ENCODE peak calls at places on chromosomes 13 and 19, in six cellular contexts. Q, K, G, X, J and L are unnamed samples.

GRCh38 chr19:55672418-55672817 is 2.6 kb upstream of the EPN1 start:
- DNase-seq in Q (no peak), K (peak), G (no peak), X (no peak), J (no peak), L (no peak)

GRCh38 chr19:7657047-7657779 is 11.6 kb upstream of the RETN start:
- DNase-seq in Q (no peak), K (no peak), G (no peak), X (no peak), J (no peak), L (no peak)

GRCh38 chr19:54123682-54124081 is 8.1 kb downstream of the PRPF31 start:
- DNase-seq in Q (no peak), K (no peak), G (no peak), X (no peak), J (no peak), L (no peak)

GRCh38 chr13:97136418-97136817 is 85.7 kb upstream of the MBNL2 start:
- DNase-seq in Q (no peak), K (no peak), G (no peak), X (no peak), J (no peak), L (no peak)

GRCh38 chr19:21698215-21698614 is 69.2 kb downstream of the ZNF100 start:
- DNase-seq in Q (no peak), K (peak), G (no peak), X (peak), J (peak), L (peak)

GRCh38 chr13:34257980-34258379 is 440.0 kb downstream of the RFC3 start:
- DNase-seq in Q (no peak), K (no peak), G (no peak), X (no peak), J (no peak), L (no peak)

GRCh38 chr19:54674021-54674617 is 11.3 kb downstream of the LILRB4 start:
- DNase-seq in Q (no peak), K (peak), G (no peak), X (peak), J (no peak), L (peak)

GRCh38 chr13:44165895-44166496 is 207.6 kb upstream of the SERP2 start:
- DNase-seq in Q (no peak), K (no peak), G (no peak), X (no peak), J (no peak), L (no peak)

GRCh38 chr19:31347356-31347755 is 1.9 kb downstream of the TSHZ3 start:
- DNase-seq in Q (no peak), K (no peak), G (no peak), X (no peak), J (no peak), L (no peak)

GRCh38 chr19:55319786-55320185 is 5.4 kb downstream of the TMEM150B start:
- DNase-seq in Q (no peak), K (peak), G (peak), X (no peak), J (no peak), L (no peak)

GRCh38 chr13:65631078-65631477 is 1599.1 kb downstream of the PCDH9 start:
- DNase-seq in Q (no peak), K (no peak), G (no peak), X (no peak), J (no peak), L (no peak)

GRCh38 chr13:70505809-70506208 is 397.6 kb upstream of the KLHL1 start:
- DNase-seq in Q (no peak), K (no peak), G (no peak), X (no peak), J (no peak), L (no peak)

GRCh38 chr13:74931698-74932433 is 550.1 kb downstream of the TBC1D4 start:
- DNase-seq in Q (no peak), K (no peak), G (no peak), X (no peak), J (no peak), L (no peak)

GRCh38 chr19:39846678-39847486 is 703 bp upstream of the FBL start:
- DNase-seq in Q (no peak), K (peak), G (no peak), X (no peak), J (no peak), L (peak)

GRCh38 chr13:97975851-97976550 is 22.5 kb downstream of the IPO5 start:
- DNase-seq in Q (peak), K (peak), G (peak), X (peak), J (peak), L (peak)

GRCh38 chr19:13985771-13986347 is 20.3 kb downstream of the RFX1 start:
- DNase-seq in Q (no peak), K (no peak), G (no peak), X (no peak), J (no peak), L (no peak)

GRCh38 chr19:15328312-15328711 is 4.0 kb downstream of the BRD4 start:
- DNase-seq in Q (no peak), K (no peak), G (no peak), X (no peak), J (no peak), L (no peak)

GRCh38 chr19:15324791-15325519 is 7.4 kb downstream of the BRD4 start:
- DNase-seq in Q (peak), K (no peak), G (no peak), X (no peak), J (no peak), L (peak)

GRCh38 chr19:15332311-15332996 is at the start of gene BRD4:
- DNase-seq in Q (peak), K (peak), G (peak), X (no peak), J (peak), L (peak)

GRCh38 chr19:15331419-15332310 is 674 bp downstream of the BRD4 start:
- DNase-seq in Q (peak), K (peak), G (peak), X (no peak), J (peak), L (peak)

DNA sequence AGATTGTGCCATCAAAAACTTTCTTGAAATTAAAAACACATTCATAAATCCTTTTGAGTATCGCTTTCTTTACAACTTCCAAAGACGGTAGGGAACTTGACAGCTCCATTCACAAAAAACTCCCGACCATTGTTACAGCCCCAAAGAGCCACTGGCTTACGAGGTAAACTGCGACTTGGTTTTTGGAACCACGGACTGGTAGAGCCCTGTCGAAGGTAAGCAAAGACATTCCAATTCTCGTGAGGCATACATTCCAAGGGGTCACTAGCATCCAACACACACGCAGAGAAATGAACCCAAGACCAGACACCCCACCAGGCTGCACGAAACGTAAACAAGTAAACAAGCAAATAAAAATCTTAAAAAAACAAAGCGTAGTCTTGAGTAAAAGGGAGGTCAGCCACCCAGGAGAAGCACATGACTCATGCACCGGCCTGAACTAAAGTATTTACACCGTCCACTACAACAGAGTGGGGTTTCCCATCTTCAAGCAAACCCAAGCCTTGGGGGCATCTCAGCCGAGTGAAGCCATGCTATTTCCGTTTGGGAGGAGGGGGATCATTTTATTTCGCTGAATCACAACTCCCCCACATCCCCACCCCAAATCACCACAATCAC is 1.4 kb downstream of the BRD4 start:
- DNase-seq in Q (peak), K (peak), G (no peak), X (no peak), J (no peak), L (peak)
- TF ChIP-seq POLR2A in Q (peak), K (no peak), G (no peak), X (no peak), J (no peak), L (no peak)

GRCh38 chr13:103199380-103200088 is 133.3 kb upstream of the SLC10A2 start:
- DNase-seq in Q (no peak), K (no peak), G (no peak), X (no peak), J (no peak), L (no peak)
- TF ChIP-seq POLR2A in Q (no peak), K (no peak), G (no peak), X (no peak), J (no peak), L (no peak)

GRCh38 chr19:46716672-46717033 is 261 bp downstream of the PRKD2 start:
- DNase-seq in Q (no peak), K (peak), G (no peak), X (no peak), J (no peak), L (no peak)

GRCh38 chr19:46718934-46719551 is 2.1 kb upstream of the PRKD2 start:
- DNase-seq in Q (no peak), K (no peak), G (peak), X (no peak), J (no peak), L (no peak)

GRCh38 chr19:46718157-46718933 is 1.4 kb upstream of the PRKD2 start:
- DNase-seq in Q (no peak), K (peak), G (peak), X (no peak), J (no peak), L (peak)

GRCh38 chr19:46717034-46717715 is at the start of gene PRKD2:
- DNase-seq in Q (peak), K (peak), G (peak), X (peak), J (peak), L (peak)

DNA sequence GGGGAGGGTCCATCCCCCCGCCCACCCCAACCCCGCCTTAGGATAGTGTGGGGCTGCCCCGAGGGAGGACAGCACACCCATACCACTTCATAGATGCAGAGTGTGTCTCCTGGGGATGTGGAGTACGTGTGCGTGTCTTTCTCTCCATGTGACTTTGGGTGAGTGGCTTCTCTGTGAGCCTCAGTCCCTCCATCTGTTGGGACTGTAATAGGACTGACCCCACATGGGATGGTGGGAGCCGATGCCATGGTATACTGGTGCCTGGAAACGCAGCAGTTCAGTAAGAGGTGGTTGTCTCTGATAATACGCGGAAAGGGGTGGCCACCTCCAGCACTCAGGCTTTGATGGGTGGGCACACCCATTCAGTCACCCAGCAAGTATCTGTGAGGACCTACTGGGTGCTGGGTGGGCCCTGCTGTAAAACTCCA is 816 bp upstream of the PRKD2 start:
- DNase-seq in Q (no peak), K (no peak), G (no peak), X (no peak), J (no peak), L (peak)
- TF ChIP-seq POLR2A in Q (no peak), K (no peak), G (no peak), X (no peak), J (no peak), L (no peak)

GRCh38 chr19:17488593-17489391 is 18.5 kb downstream of the SLC27A1 start:
- DNase-seq in Q (peak), K (peak), G (peak), X (peak), J (no peak), L (peak)
- TF ChIP-seq POLR2A in Q (no peak), K (peak), G (no peak), X (no peak), J (no peak), L (no peak)

DNA sequence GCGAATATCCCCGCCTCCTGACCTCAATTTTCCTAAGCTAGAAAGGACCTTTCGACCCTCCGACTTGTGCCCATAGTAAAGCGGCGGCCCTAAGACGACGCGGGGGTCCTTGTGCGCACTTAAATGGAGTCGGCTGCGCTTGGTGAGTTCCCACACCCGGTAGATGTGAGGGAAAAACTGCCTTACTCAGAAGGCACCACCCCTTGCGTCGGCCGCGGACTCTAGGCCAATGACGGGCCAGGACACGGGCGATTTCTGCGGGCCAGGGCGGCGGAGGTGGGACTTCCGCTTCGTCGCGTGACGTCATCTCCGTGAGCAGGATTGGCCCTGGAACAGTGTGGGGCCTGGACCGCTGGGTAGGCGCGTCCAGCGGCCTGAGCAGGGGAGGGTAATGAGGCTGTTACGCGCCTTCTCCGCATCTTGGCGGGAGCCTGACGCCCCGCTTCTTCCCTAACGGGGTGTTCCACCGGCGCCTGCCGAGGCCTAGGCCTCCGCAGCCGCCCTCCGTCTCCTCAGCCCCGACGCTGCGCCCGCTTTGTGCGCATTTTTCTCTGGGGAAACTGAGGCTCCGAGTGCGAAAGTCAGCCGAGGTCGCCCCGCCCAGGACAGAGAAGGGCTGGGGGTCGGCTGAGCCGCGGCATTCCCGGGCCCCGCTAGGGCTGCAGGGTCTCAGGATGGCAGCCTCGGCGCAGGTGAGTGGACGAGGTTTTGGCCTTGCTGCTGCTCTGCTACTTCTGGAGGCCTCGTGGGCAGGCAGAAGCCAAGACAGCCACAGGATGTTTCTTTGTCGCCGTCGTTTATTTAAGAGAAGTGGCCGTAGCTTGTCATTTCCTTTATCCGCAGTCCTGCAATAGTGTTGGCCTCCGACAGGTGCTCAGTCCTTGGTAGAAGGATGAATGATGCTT is at the start of gene ZNF543:
- DNase-seq in Q (peak), K (peak), G (peak), X (peak), J (peak), L (peak)
- TF ChIP-seq POLR2A in Q (peak), K (peak), G (peak), X (peak), J (no peak), L (peak)

GRCh38 chr19:4183967-4184717 is 1.7 kb downstream of the ANKRD24 start:
- DNase-seq in Q (no peak), K (no peak), G (no peak), X (no peak), J (no peak), L (no peak)

GRCh38 chr19:4185413-4186086 is 3.1 kb downstream of the ANKRD24 start:
- DNase-seq in Q (no peak), K (no peak), G (no peak), X (no peak), J (no peak), L (no peak)

GRCh38 chr19:4184718-4185352 is 2.3 kb downstream of the ANKRD24 start:
- DNase-seq in Q (no peak), K (no peak), G (no peak), X (no peak), J (no peak), L (no peak)

GRCh38 chr19:4181053-4181508 is 1.3 kb downstream of the SIRT6 start:
- DNase-seq in Q (no peak), K (peak), G (no peak), X (no peak), J (no peak), L (peak)

GRCh38 chr19:4182082-4182926 is at the start of the genes ANKRD24 and SIRT6:
- DNase-seq in Q (peak), K (peak), G (peak), X (peak), J (peak), L (peak)
- TF ChIP-seq POLR2A in Q (peak), K (peak), G (peak), X (no peak), J (peak), L (peak)

GRCh38 chr19:18280247-18281081 is 958 bp downstream of the JUND start:
- DNase-seq in Q (peak), K (peak), G (peak), X (peak), J (peak), L (peak)
- TF ChIP-seq POLR2A in Q (peak), K (no peak), G (peak), X (peak), J (peak), L (peak)

GRCh38 chr13:95644611-95645052 is at the start of gene DZIP1:
- DNase-seq in Q (peak), K (no peak), G (no peak), X (peak), J (peak), L (peak)
- TF ChIP-seq POLR2A in Q (peak), K (no peak), G (peak), X (peak), J (no peak), L (no peak)